ENCODE peak calls at places on chromosome 15, in five cellular contexts. U, I, H, B and F are unnamed samples.

GRCh38 chr15:74530771-74531143 is 10.3 kb upstream of the ARID3B start:
- DNase-seq in U (no peak), I (no peak), H (no peak), B (no peak), F (no peak)

GRCh38 chr15:56839641-56840040 is 78.8 kb upstream of the TCF12 start:
- DNase-seq in U (no peak), I (no peak), H (no peak), B (no peak), F (no peak)

GRCh38 chr15:100665570-100665969 is 63.2 kb downstream of the ASB7 start:
- DNase-seq in U (peak; percentile 67), I (no peak), H (peak; percentile 60), B (no peak), F (no peak)

GRCh38 chr15:56174649-56175048 is 69.0 kb downstream of the RFX7 start:
- DNase-seq in U (no peak), I (no peak), H (no peak), B (no peak), F (no peak)

GRCh38 chr15:48330855-48331795 is at the start of gene DUT:
- DNase-seq in U (peak; percentile 72), I (peak; percentile 88), H (peak; percentile 74), B (peak; percentile 25), F (peak; percentile 93)

GRCh38 chr15:25175033-25175788 is 220.4 kb downstream of the SNRPN start:
- DNase-seq in U (no peak), I (no peak), H (no peak), B (no peak), F (peak; percentile 28)

GRCh38 chr15:39016706-39017105 is 452.1 kb upstream of the RASGRP1 start:
- DNase-seq in U (no peak), I (no peak), H (peak; percentile 79), B (no peak), F (no peak)

GRCh38 chr15:100082761-100083402 is 258.9 kb downstream of the ADAMTS17 start:
- DNase-seq in U (no peak), I (peak; percentile 34), H (no peak), B (no peak), F (no peak)

GRCh38 chr15:73265536-73266153 is 103.1 kb downstream of the HCN4 start:
- DNase-seq in U (peak; percentile 56), I (no peak), H (peak; percentile 49), B (peak; percentile 66), F (no peak)

GRCh38 chr15:79221696-79222095 is 60.8 kb upstream of the ANKRD34C start:
- DNase-seq in U (no peak), I (no peak), H (no peak), B (no peak), F (no peak)

GRCh38 chr15:47293763-47294162 is 423.5 kb upstream of the SEMA6D start:
- DNase-seq in U (no peak), I (peak; percentile 41), H (peak; percentile 89), B (no peak), F (peak; percentile 37)

GRCh38 chr15:58165661-58166060 is 27.5 kb downstream of the AQP9 start:
- DNase-seq in U (peak; percentile 13), I (peak; percentile 65), H (peak; percentile 43), B (no peak), F (peak; percentile 74)

GRCh38 chr15:67296188-67296587 is 41.6 kb downstream of the IQCH start:
- DNase-seq in U (no peak), I (no peak), H (no peak), B (no peak), F (no peak)

GRCh38 chr15:77029166-77030041 is 34.5 kb downstream of the PSTPIP1 start:
- DNase-seq in U (no peak), I (no peak), H (no peak), B (no peak), F (peak; percentile 11)

GRCh38 chr15:77027697-77028450 is 32.9 kb downstream of the PSTPIP1 start:
- DNase-seq in U (no peak), I (no peak), H (no peak), B (no peak), F (peak; percentile 45)

GRCh38 chr15:77030042-77030927 is 35.4 kb downstream of the PSTPIP1 start:
- DNase-seq in U (no peak), I (no peak), H (no peak), B (no peak), F (peak; percentile 44)

GRCh38 chr15:77027111-77027696 is 32.3 kb downstream of the PSTPIP1 start:
- DNase-seq in U (no peak), I (no peak), H (no peak), B (no peak), F (no peak)

DNA sequence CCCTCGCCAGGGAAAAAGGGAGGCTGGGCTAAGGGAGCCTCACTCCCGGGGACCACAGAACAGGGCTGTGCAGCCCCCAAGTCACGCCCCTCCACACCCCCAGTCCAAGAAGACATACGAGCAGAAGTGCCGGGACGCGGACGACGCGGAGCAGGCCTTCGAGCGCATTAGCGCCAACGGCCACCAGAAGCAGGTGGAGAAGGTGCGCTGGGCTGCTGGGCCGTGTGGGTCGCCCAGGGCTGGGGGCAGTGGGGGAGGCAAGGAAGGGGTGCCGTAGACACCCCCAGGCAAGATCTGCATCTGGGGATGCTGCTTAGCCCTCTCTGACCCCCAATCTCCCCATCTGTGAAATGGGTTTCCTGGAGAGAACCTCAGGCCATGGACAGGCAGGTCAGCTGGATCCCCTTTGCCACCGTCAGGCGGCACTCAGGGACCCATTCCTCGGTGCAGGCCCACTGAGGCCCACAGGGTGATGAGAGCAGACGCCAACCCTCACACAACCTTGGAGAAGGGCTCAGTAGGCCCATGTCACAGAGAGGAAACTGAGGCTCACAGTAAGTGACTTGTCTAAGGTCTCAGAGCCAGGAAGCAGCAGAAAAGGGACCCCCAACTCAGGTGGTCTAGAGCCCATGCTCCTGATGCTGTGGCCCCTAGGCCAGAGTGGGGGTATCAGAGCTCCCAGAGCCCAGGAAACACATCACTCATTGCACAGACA is 33.7 kb downstream of the PSTPIP1 start:
- DNase-seq in U (no peak), I (no peak), H (no peak), B (no peak), F (peak; percentile 45)
- H3K4me3 ChIP-seq in U (no peak overlapping the region), I (peak overlapping the region; percentile 44), H (no peak overlapping the region), B (no peak overlapping the region), F (no peak overlapping the region)

DNA sequence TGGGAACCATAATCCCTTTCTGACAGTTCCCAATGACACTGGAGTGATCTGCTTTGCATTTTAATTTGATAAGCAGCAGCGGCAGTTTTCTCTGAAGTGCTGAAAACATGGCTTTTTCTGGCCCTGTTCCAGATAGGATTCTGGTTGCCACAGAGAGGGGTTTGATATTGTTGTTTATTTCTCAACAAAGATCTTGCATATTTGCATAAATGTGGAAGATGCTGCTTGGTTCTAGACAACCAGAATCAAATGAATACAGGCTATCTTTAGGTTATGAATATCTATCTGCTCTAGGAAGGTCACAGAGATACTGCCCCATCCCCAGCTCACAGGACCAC is 137.1 kb downstream of the ZNF609 start:
- DNase-seq in U (no peak), I (no peak), H (no peak), B (no peak), F (no peak)
- H3K4me3 ChIP-seq in U (no peak overlapping the region), I (no peak overlapping the region), H (no peak overlapping the region), B (no peak overlapping the region), F (no peak overlapping the region)

DNA sequence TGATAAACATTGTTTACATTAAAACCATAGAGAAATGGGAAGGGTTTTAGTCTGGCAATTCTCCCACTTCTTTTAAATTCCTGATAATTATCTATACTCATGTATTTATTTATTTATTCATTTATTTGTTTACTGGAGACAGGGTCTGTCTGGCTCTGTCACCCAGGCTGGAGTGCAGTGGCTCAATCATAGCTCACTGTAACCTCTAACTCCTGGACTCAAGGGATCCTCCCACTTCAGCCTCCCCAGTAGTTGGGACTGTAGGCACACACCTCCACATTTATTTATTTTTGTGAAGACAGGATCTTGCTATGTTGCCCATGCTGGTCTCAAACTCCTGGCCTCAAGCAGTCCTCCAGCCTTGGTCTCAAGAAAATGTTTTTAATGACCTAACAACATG is 2.5 kb upstream of the AEN start:
- DNase-seq in U (peak; percentile 25), I (no peak), H (no peak), B (no peak), F (no peak)
- H3K4me3 ChIP-seq in U (no peak overlapping the region), I (no peak overlapping the region), H (no peak overlapping the region), B (no peak overlapping the region), F (no peak overlapping the region)

DNA sequence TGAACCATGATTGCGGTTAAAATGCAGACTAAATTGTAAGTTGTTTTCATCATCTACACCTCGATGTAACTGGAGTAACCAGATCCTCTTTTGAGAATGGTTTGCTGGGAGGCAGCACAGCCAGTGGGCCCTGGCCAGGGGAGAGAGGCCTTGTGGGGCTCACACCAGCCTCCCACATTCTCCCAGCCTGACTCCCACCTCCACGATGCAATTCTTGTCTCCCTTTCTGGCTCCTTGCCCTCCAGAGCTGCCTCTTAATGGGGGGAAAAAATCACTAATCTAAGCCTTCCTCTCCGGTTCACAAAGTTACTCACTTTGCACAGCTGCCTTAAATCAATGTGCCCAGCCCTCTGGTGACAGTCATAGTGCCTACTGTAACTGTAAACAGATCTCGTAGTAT is 17.9 kb upstream of the PAQR5 start:
- DNase-seq in U (no peak), I (no peak), H (no peak), B (no peak), F (no peak)
- H3K4me3 ChIP-seq in U (no peak overlapping the region), I (no peak overlapping the region), H (no peak overlapping the region), B (no peak overlapping the region), F (no peak overlapping the region)

GRCh38 chr15:40281057-40281850 is 1.6 kb downstream of the ANKRD63 start:
- DNase-seq in U (no peak), I (no peak), H (no peak), B (no peak), F (no peak)
- H3K4me3 ChIP-seq in U (no peak overlapping the region), I (peak overlapping the region; percentile 59), H (no peak overlapping the region), B (peak overlapping the region; percentile 65), F (no peak overlapping the region)